ENCODE peak calls at places on chromosomes 1 and 21, in seven cellular contexts. R is MM.1S, P is cardiac muscle cell, O is psoas muscle, G is spleen, A is PC-3, T is SK-N-SH. K is an unnamed sample.

GRCh38 chr1:27559466-27560030 is 44.4 kb downstream of the AHDC1 start:
- DNase-seq in O (no peak), T (peak; percentile 65), R (no peak), P (no peak), G (no peak), A (no peak), K (no peak)

GRCh38 chr1:21913763-21914162 is 23.3 kb downstream of the HSPG2 start:
- DNase-seq in T (no peak), P (no peak), O (no peak), R (no peak), G (no peak), A (no peak), K (no peak)

GRCh38 chr1:151458936-151459330 is 361 bp downstream of the POGZ start:
- DNase-seq in G (peak; percentile 91), P (peak; percentile 80), R (peak; percentile 70), T (peak; percentile 86), O (peak; percentile 74), A (peak; percentile 69), K (peak; percentile 81)

GRCh38 chr1:85818371-85818770 is 110.1 kb upstream of the ZNHIT6 start:
- DNase-seq in O (no peak), P (no peak), A (peak; percentile 89), T (no peak), G (no peak), R (no peak), K (no peak)

GRCh38 chr1:199550384-199551067 is 477.0 kb upstream of the NR5A2 start:
- DNase-seq in O (no peak), T (peak; percentile 10), R (no peak), A (peak; percentile 38), P (peak; percentile 33), G (no peak), K (no peak)

GRCh38 chr1:203177471-203178039 is 1.9 kb upstream of the MYBPH start:
- DNase-seq in P (peak; percentile 27), A (peak; percentile 60), O (peak; percentile 69), R (no peak), G (peak; percentile 61), T (no peak), K (no peak)

GRCh38 chr1:155124503-155125463 is 2.9 kb upstream of the EFNA1 start:
- DNase-seq in R (no peak), P (peak; percentile 50), O (no peak), T (no peak), G (no peak), A (peak; percentile 34), K (no peak)

GRCh38 chr1:30757196-30757949 is at the start of gene LAPTM5:
- DNase-seq in G (peak; percentile 98), A (no peak), P (peak; percentile 62), T (no peak), R (peak; percentile 48), O (peak; percentile 45), K (peak; percentile 79)

GRCh38 chr1:243465738-243466137 is 209.9 kb downstream of the SDCCAG8 start:
- DNase-seq in R (no peak), P (no peak), T (no peak), G (no peak), O (no peak), A (no peak), K (no peak)

GRCh38 chr1:2383576-2383975 is 7.8 kb downstream of the MORN1 start:
- DNase-seq in P (no peak), R (no peak), A (no peak), T (no peak), O (no peak), G (peak; percentile 62), K (no peak)

GRCh38 chr1:33099290-33100118 is 18.6 kb downstream of the AZIN2 start:
- DNase-seq in G (peak; percentile 83), R (peak; percentile 98), A (peak; percentile 97), O (peak; percentile 61), P (peak; percentile 100), T (no peak), K (no peak)

GRCh38 chr1:7558921-7559869 is 211.9 kb upstream of the VAMP3 start:
- DNase-seq in G (peak; percentile 70), P (no peak), A (no peak), O (no peak), T (peak; percentile 55), R (no peak), K (no peak)

GRCh38 chr1:200075522-200075921 is 48.0 kb downstream of the NR5A2 start:
- DNase-seq in P (peak; percentile 59), A (no peak), O (no peak), R (no peak), G (no peak), T (no peak), K (no peak)

GRCh38 chr1:50278961-50279360 is 144.3 kb downstream of the DMRTA2 start:
- DNase-seq in T (no peak), P (no peak), G (no peak), R (no peak), O (no peak), A (no peak), K (no peak)

GRCh38 chr1:162676087-162676486 is 43.8 kb downstream of the DDR2 start:
- DNase-seq in R (no peak), A (peak; percentile 44), P (peak; percentile 53), G (no peak), O (no peak), T (no peak), K (peak; percentile 76)

GRCh38 chr1:186487163-186487562 is 26.2 kb upstream of the PDC start:
- DNase-seq in P (no peak), O (no peak), T (no peak), A (peak; percentile 70), G (no peak), R (no peak), K (no peak)

GRCh38 chr1:52142220-52143153 is 598 bp downstream of the ZFYVE9 start:
- DNase-seq in R (peak; percentile 53), A (peak; percentile 56), T (peak; percentile 82), G (peak; percentile 81), P (peak; percentile 71), O (peak; percentile 49), K (peak; percentile 38)

GRCh38 chr1:184056921-184057496 is 5.5 kb downstream of the TSEN15 start:
- DNase-seq in G (no peak), T (no peak), A (peak; percentile 52), P (peak; percentile 80), R (no peak), O (no peak), K (no peak)

GRCh38 chr21:35508389-35508888 is 459.3 kb upstream of the RUNX1 start:
- DNase-seq in P (peak; percentile 94), G (peak; percentile 76), A (peak; percentile 92), O (peak; percentile 33), T (no peak), R (no peak), K (peak; percentile 81)

GRCh38 chr1:67741786-67742185 is 56.8 kb downstream of the GADD45A start:
- DNase-seq in A (no peak), O (no peak), T (no peak), G (no peak), P (no peak), R (no peak), K (no peak)

GRCh38 chr21:33064623-33064996 is 5.3 kb upstream of the OLIG1 start:
- DNase-seq in O (no peak), R (no peak), A (no peak), T (no peak), G (no peak), P (no peak), K (no peak)

GRCh38 chr1:63073530-63074306 is 248.6 kb upstream of the FOXD3 start:
- DNase-seq in A (no peak), G (no peak), O (no peak), P (peak; percentile 25), R (no peak), T (peak; percentile 69), K (no peak)

GRCh38 chr1:213162338-213162737 is 111.3 kb downstream of the RPS6KC1 start:
- DNase-seq in R (no peak), P (peak; percentile 85), A (peak; percentile 65), T (no peak), O (peak; percentile 21), G (no peak), K (peak; percentile 72)

GRCh38 chr1:228226141-228226874 is 18.5 kb downstream of the OBSCN start:
- DNase-seq in T (no peak), G (no peak), R (no peak), O (no peak), P (no peak), A (no peak), K (no peak)
- H3K4me1 ChIP-seq in T (no peaks in the 10 kb centered on the region), G (no peaks in the 10 kb centered on the region), R (no peaks in the 10 kb centered on the region), O (peaks cover 90% of the 10 kb centered on the region), P (no peaks in the 10 kb centered on the region), A (peaks cover 16% of the 10 kb centered on the region), K (no peaks in the 10 kb centered on the region)

GRCh38 chr1:15616704-15617172 is 520 bp upstream of the DDI2 start:
- DNase-seq in A (no peak), P (peak; percentile 66), O (no peak), T (peak; percentile 38), R (no peak), G (no peak), K (no peak)
- H3K4me3 ChIP-seq in A (peak overlapping the region; percentile 74), P (peak overlapping the region; percentile 38), O (peak overlapping the region; percentile 83), T (peak overlapping the region; percentile 89), R (peak overlapping the region; percentile 63), G (peak overlapping the region; percentile 96), K (peak overlapping the region; percentile 88)

GRCh38 chr1:5639323-5639722 is 352.9 kb downstream of the NPHP4 start:
- DNase-seq in P (no peak), T (no peak), R (no peak), O (no peak), G (no peak), A (no peak), K (no peak)

GRCh38 chr1:5638582-5638981 is 353.6 kb downstream of the NPHP4 start:
- DNase-seq in A (no peak), R (no peak), T (no peak), P (no peak), G (no peak), O (no peak), K (no peak)

GRCh38 chr1:5634893-5635292 is 357.3 kb downstream of the NPHP4 start:
- DNase-seq in R (no peak), A (no peak), G (no peak), T (no peak), P (no peak), O (no peak), K (no peak)

GRCh38 chr1:5640845-5641244 is 351.4 kb downstream of the NPHP4 start:
- DNase-seq in G (no peak), R (no peak), T (no peak), P (no peak), A (no peak), O (no peak), K (no peak)

GRCh38 chr1:5637171-5637570 is 355.1 kb downstream of the NPHP4 start:
- DNase-seq in R (no peak), T (peak; percentile 48), G (no peak), O (no peak), A (peak; percentile 60), P (no peak), K (no peak)
- TF ChIP-seq CTCF in R (peak; percentile 38), T (no peak), G (no peak), O (no peak), A (peak; percentile 71), P (peak; percentile 10), K (no peak)

DNA sequence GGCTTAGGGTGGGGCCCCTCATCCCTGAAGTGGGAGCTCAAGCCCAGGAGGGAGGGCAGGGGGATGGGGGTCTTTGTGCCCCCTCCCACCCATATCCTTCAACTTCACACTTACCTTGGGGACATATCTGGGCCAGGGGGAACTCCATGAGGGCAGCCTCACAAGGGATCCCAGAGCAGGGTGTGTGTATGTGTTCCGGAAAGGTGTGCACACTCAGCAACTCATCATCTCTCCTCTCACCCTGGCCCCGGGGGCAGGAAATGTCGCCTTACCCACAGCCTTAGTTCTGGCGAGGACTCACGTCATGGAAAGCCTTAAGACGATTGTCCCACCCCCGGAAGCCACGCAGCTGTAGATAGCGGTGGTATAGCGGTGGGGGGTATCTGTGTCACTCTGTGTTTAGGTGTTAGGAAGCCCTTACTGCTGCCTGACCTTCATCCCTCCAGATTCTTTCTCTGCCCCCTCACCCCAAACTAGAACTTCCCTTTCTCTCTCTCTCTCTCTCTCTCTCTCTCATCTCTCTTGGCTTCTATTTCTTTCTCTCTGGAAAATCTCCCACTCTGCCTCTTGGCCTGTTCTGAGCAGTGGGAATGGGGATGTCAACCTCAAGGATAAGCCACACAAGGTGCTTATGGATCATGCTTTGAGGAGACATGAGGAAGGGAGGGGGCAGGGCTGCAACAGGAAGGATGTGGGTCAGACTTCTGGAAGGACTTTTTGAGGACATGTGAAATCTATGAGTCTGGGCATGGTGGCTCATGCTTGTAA is at the start of gene SH2D2A:
- DNase-seq in A (peak; percentile 80), G (peak; percentile 92), T (no peak), P (peak; percentile 83), R (peak; percentile 92), O (no peak), K (peak; percentile 62)
- H3K4me1 ChIP-seq in A (peaks cover 45% of the 10 kb centered on the region), G (peaks cover 49% of the 10 kb centered on the region), T (peaks cover 26% of the 10 kb centered on the region), P (no peaks in the 10 kb centered on the region), R (peaks cover 22% of the 10 kb centered on the region), O (peaks cover 7% of the 10 kb centered on the region), K (peaks cover 14% of the 10 kb centered on the region)

K was measured in tibial artery.